ENCODE peak calls at places on chromosomes 2 and 18, in five cellular contexts. J is A549, T is K562, I is WTC11, N is HepG2. Q is an unnamed sample.

GRCh38 chr2:58895849-58896248 is 654.7 kb upstream of the FANCL start:
- DNase-seq in T (no peak), N (no peak), I (no peak), J (no peak), Q (no peak)

GRCh38 chr18:24991661-24992060 is 360.3 kb downstream of the ZNF521 start:
- DNase-seq in I (no peak), J (no peak), N (no peak), T (no peak), Q (no peak)

GRCh38 chr2:31347319-31347718 is 67.2 kb downstream of the XDH start:
- DNase-seq in J (no peak), T (no peak), I (no peak), N (no peak), Q (no peak)

GRCh38 chr2:217066510-217067270 is 206.8 kb upstream of the TNP1 start:
- DNase-seq in I (no peak), N (no peak), T (no peak), J (no peak), Q (no peak)

GRCh38 chr2:168137510-168138180 is 109.8 kb downstream of the STK39 start:
- DNase-seq in N (no peak), I (no peak), J (no peak), T (no peak), Q (no peak)

GRCh38 chr2:222169346-222169745 is 129.5 kb downstream of the PAX3 start:
- DNase-seq in J (no peak), T (no peak), I (no peak), N (no peak), Q (no peak)

GRCh38 chr2:68426446-68426845 is 40.6 kb downstream of the FBXO48 start:
- DNase-seq in J (no peak), T (no peak), I (no peak), N (no peak), Q (no peak)

GRCh38 chr2:229627728-229628127 is 86.6 kb downstream of the DNER start:
- DNase-seq in I (no peak), N (no peak), T (no peak), J (no peak), Q (no peak)

GRCh38 chr18:79779021-79779699 is 18.6 kb upstream of the KCNG2 start:
- DNase-seq in J (no peak), N (no peak), I (no peak), T (no peak), Q (no peak)

GRCh38 chr2:15748736-15749323 is 157.2 kb downstream of the DDX1 start:
- DNase-seq in I (peak), T (peak), J (peak), N (peak), Q (no peak)

GRCh38 chr2:223007531-223007930 is 44.5 kb upstream of the KCNE4 start:
- DNase-seq in J (no peak), I (no peak), N (no peak), T (no peak), Q (no peak)

GRCh38 chr2:224956706-224957105 is 85.6 kb downstream of the DOCK10 start:
- DNase-seq in T (no peak), N (no peak), J (no peak), I (no peak), Q (no peak)

GRCh38 chr18:22214731-22215528 is 45.5 kb downstream of the GATA6 start:
- DNase-seq in I (no peak), T (no peak), J (no peak), N (no peak), Q (no peak)

GRCh38 chr18:2402084-2402483 is 169.2 kb downstream of the METTL4 start:
- DNase-seq in N (no peak), T (no peak), J (no peak), I (no peak), Q (no peak)

GRCh38 chr2:179302149-179302548 is 37.5 kb upstream of the SESTD1 start:
- DNase-seq in T (no peak), J (no peak), I (no peak), N (no peak), Q (no peak)

GRCh38 chr2:101152195-101153076 is 1.3 kb upstream of the TBC1D8 start:
- DNase-seq in T (no peak), N (peak), J (peak), I (peak), Q (peak)

GRCh38 chr2:49175831-49176230 is 21.5 kb upstream of the FSHR start:
- DNase-seq in I (no peak), J (no peak), N (no peak), T (no peak), Q (no peak)

DNA sequence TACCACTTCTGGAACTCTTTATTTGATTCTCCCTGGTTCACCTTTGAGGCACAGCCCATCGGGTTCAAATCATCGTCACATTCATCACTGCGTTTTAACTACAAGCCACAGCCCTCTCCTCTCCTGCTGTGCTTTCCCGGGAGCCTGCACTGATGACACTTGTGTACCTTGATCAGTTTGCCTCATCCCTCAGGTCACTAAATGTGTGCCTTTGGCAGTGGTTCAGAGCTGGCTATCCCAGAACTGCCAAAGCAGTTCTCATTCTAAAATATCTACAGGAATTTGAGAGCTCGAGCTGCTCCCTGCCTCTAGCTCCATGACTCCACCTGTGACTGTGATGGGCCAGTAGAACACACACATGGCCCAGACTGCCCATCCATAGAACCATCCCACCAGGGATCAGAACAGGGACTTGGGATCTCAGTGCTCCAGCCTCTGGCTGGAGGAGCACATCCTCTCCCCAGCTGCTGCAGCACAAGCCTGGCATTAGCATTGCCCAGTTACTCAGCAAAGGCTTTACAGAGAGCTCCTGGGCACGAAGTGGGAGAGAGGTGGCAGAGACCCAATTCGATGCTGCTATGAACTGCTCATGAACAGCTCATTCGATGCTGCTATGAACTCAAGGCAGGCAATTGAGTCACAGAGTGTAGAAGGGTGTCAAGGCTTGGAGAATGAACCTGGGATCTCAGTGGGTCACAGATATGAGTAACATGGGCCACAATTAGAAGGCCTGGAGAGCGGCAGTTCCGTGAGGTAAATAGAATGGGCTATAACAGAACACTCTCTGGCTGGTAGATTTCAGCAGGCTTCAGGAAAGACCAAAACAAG is 41.9 kb downstream of the EVA1A start:
- DNase-seq in J (no peak), I (no peak), T (no peak), N (peak), Q (no peak)
- TF ChIP-seq ESRRA in J (no peak), I (no peak), T (no peak), N (no peak), Q (no peak)

GRCh38 chr2:2158915-2159314 is 172.2 kb downstream of the MYT1L start:
- DNase-seq in I (no peak), J (no peak), T (no peak), N (no peak), Q (no peak)
- TF ChIP-seq ESRRA in I (no peak), J (no peak), T (no peak), N (no peak), Q (no peak)

GRCh38 chr2:6893876-6894482 is 16.4 kb downstream of the RSAD2 start:
- DNase-seq in J (no peak), N (no peak), I (no peak), T (peak), Q (no peak)

GRCh38 chr2:6896930-6897759 is 19.6 kb downstream of the RSAD2 start:
- DNase-seq in N (peak), I (no peak), J (no peak), T (peak), Q (no peak)
- TF ChIP-seq ESRRA in N (no peak), I (no peak), J (no peak), T (no peak), Q (no peak)

DNA sequence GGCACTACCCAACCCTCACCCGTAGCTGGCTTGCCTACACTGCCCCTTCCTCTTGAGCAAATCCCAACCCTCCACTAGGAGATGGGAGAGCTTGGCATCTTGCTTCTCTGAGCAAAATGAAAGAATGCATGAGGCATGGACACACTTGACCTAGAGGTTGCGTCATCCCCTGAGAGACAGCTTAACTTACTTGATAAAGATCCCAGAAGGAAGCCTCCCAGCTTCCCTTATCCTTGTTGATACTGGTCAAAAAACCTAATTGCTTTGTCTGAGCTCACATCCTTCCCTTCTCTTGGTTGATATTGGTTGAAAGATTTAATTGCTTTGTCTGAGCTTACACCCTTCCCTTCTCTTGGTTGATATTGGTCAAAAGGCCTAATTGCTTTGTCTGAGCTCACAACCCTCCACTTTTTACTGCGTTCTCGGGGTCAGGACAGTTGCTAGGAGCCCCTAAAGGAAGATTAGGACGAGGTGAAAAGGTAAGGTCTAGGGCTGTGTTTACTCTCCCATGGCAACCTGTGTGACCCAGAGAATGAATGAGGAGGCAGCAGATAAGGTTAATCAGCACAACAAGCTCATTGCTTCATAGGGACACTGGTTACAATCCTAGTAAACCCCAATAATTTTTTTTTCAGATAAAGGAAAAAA is 12.2 kb upstream of the BOD1L2 start:
- DNase-seq in I (no peak), J (no peak), T (no peak), N (no peak), Q (no peak)
- TF ChIP-seq ESRRA in I (no peak), J (no peak), T (peak), N (no peak), Q (no peak)

DNA sequence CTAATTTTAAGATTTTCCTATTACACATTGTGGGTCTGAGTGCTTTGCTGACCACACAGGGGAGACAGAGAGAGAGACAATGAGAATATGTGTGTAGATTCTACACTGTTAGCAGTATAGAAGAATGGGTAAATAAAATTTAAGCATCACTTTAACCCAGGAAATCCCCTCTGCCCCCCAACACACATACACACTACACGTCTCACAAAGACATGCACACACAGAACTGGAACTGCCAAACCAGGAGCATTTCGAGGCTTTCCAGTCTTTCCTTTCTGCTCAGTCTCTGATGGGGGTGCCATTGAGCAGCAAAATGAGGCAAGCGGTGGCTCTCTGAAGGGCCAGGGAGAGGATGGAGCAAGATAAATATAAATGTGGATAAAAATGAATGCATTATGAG is 2.5 kb downstream of the MERTK start:
- DNase-seq in I (peak), J (peak), N (peak), T (no peak), Q (no peak)
- TF ChIP-seq ESRRA in I (no peak), J (no peak), N (no peak), T (no peak), Q (no peak)

GRCh38 chr2:36173760-36174362 is 181.7 kb upstream of the CRIM1 start:
- DNase-seq in I (no peak), N (peak), J (no peak), T (no peak), Q (no peak)
- TF ChIP-seq ESRRA in I (no peak), N (no peak), J (no peak), T (no peak), Q (no peak)

DNA sequence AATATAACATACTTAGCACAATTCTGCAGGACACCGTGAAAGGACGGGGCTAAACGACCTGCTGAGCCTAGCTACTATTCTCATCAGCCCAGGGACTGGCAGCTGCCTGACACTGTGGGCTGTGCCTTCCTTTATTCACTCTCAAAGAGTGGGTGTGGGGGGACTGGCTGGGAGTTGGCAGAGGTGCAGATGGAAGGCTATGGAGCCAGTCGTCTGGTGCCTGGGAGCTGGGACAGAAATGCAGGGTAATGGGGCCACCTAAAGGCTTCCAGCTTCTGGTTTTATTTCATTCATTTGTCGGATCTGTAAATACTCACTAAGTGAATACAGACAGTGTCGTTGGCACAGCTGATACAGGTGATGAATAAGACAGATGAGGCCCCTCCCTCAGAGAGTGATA is 56.0 kb upstream of the NFU1 start:
- DNase-seq in J (no peak), T (no peak), I (no peak), N (no peak), Q (no peak)
- TF ChIP-seq ESRRA in J (no peak), T (no peak), I (no peak), N (no peak), Q (no peak)

GRCh38 chr2:46009315-46009714 is 287.9 kb upstream of the EPAS1 start:
- DNase-seq in J (no peak), N (no peak), I (no peak), T (no peak), Q (no peak)
- TF ChIP-seq ESRRA in J (no peak), N (no peak), I (no peak), T (no peak), Q (no peak)

DNA sequence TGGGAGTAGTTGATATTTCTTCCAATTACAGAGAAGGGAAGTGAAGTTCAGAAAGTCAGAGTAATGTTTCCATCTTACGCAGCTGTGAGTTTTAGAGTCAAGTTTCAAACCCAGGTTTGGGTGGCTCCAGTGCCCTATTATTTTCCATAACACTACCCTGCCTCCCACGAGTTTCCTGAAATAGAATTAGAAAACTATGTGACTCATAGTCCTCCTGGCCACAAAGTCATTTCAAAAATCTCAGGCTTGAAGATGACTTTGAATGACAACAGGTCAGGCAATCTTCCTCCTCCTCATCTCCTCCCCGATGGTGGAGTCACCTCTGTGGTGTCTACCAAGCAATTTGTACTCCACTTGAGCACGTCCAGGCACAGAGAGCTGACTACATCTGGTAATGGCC is 212.3 kb upstream of the TRIB2 start:
- DNase-seq in J (no peak), N (no peak), T (no peak), I (no peak), Q (peak)
- TF ChIP-seq ESRRA in J (no peak), N (no peak), T (no peak), I (no peak), Q (no peak)

Q was measured in GM12878.